ENCODE peak calls at places on chromosomes 1 and 21, in four cellular contexts. One of them, this sample, is unnamed.

GRCh38 chr1:16145030-16145987 is 10.6 kb downstream of the EPHA2 start:
- DNase-seq in choroid plexus epithelial cell: peak; percentile 88
- DNase-seq in HT1080: peak; percentile 95
- DNase-seq in transverse colon: peak; percentile 84
- DNase-seq in this sample: no peak

GRCh38 chr1:243233908-243234307 is 21.2 kb downstream of the CEP170 start:
- DNase-seq in choroid plexus epithelial cell: peak; percentile 80
- DNase-seq in HT1080: no peak
- DNase-seq in transverse colon: no peak
- DNase-seq in this sample: no peak

GRCh38 chr1:229625893-229626831 is at the start of the genes TAF5L and URB2:
- DNase-seq in choroid plexus epithelial cell: peak; percentile 91
- DNase-seq in HT1080: peak; percentile 82
- DNase-seq in transverse colon: peak; percentile 90
- DNase-seq in this sample: peak; percentile 84

GRCh38 chr1:167430849-167431242 is 87.5 kb downstream of the CD247 start:
- DNase-seq in choroid plexus epithelial cell: no peak
- DNase-seq in HT1080: no peak
- DNase-seq in transverse colon: no peak
- DNase-seq in this sample: no peak

GRCh38 chr1:20366076-20366765 is 75.5 kb downstream of the VWA5B1 start:
- DNase-seq in choroid plexus epithelial cell: no peak
- DNase-seq in HT1080: no peak
- DNase-seq in transverse colon: peak; percentile 71
- DNase-seq in this sample: no peak

GRCh38 chr1:65581120-65581519 is 160.7 kb downstream of the LEPR start:
- DNase-seq in choroid plexus epithelial cell: peak; percentile 33
- DNase-seq in HT1080: no peak
- DNase-seq in transverse colon: no peak
- DNase-seq in this sample: no peak

GRCh38 chr21:44483288-44484237 is 28.3 kb downstream of the LRRC3 start:
- DNase-seq in choroid plexus epithelial cell: no peak
- DNase-seq in HT1080: no peak
- DNase-seq in transverse colon: no peak
- DNase-seq in this sample: no peak

GRCh38 chr21:29148535-29148934 is 18.1 kb downstream of the MAP3K7CL start:
- DNase-seq in choroid plexus epithelial cell: peak; percentile 65
- DNase-seq in HT1080: peak; percentile 33
- DNase-seq in transverse colon: no peak
- DNase-seq in this sample: peak; percentile 92

GRCh38 chr1:43274804-43275180 is 5.0 kb downstream of the TMEM125 start:
- DNase-seq in choroid plexus epithelial cell: no peak
- DNase-seq in HT1080: no peak
- DNase-seq in transverse colon: no peak
- DNase-seq in this sample: no peak